ENCODE peak calls at places on chromosomes 4 and X, in five cellular contexts. Q is K562; T is CD8-positive, alpha-beta T cell; P is tibial artery; B is uterus. M is an unnamed sample.

GRCh38 chr4:122476126-122476525 is 19.6 kb upstream of the IL2 start:
- DNase-seq in B (no peak), T (no peak), P (no peak), Q (no peak), M (no peak)

GRCh38 chr4:8182858-8183725 is 16.0 kb upstream of the SH3TC1 start:
- DNase-seq in B (peak; percentile 72), Q (peak; percentile 77), P (no peak), T (no peak), M (peak; percentile 83)

GRCh38 chrX:68714856-68715255 is 67.4 kb downstream of the STARD8 start:
- DNase-seq in Q (no peak), T (no peak), P (no peak), B (no peak), M (no peak)

GRCh38 chr4:1469043-1469442 is 62.8 kb upstream of the NKX1-1 start:
- DNase-seq in Q (no peak), T (no peak), B (peak; percentile 4), P (no peak), M (no peak)

GRCh38 chrX:74231625-74232024 is 72.4 kb upstream of the ZCCHC13 start:
- DNase-seq in B (no peak), P (no peak), T (no peak), Q (no peak), M (no peak)

GRCh38 chrX:42123369-42123768 is 200.0 kb upstream of the CASK start:
- DNase-seq in T (no peak), P (no peak), B (no peak), Q (no peak), M (no peak)

GRCh38 chr4:113849771-113850170 is 88.2 kb upstream of the CAMK2D start:
- DNase-seq in T (no peak), P (no peak), B (peak; percentile 15), Q (no peak), M (peak; percentile 31)

GRCh38 chr4:86033171-86033570 is 326.7 kb downstream of the MAPK10 start:
- DNase-seq in Q (no peak), T (no peak), P (peak; percentile 78), B (peak; percentile 59), M (peak; percentile 39)

GRCh38 chrX:45524296-45524695 is 323.6 kb upstream of the DIPK2B start:
- DNase-seq in B (no peak), T (no peak), P (no peak), Q (no peak), M (no peak)

GRCh38 chr4:2290974-2291704 is 29.2 kb upstream of the MXD4 start:
- DNase-seq in B (peak; percentile 15), P (peak; percentile 50), Q (no peak), T (peak; percentile 85), M (no peak)

GRCh38 chr4:111775908-111776307 is 369.3 kb upstream of the FAM241A start:
- DNase-seq in T (no peak), B (no peak), P (no peak), Q (no peak), M (no peak)

GRCh38 chr4:103329642-103330041 is 131.5 kb upstream of the CENPE start:
- DNase-seq in T (no peak), B (no peak), Q (no peak), P (no peak), M (no peak)

GRCh38 chr4:70515342-70516245 is 2.8 kb upstream of the AMTN start:
- DNase-seq in T (no peak), Q (no peak), P (no peak), B (no peak), M (no peak)

GRCh38 chr4:41222259-41222658 is 7.9 kb upstream of the APBB2 start:
- DNase-seq in B (no peak), P (no peak), T (no peak), Q (no peak), M (no peak)

GRCh38 chrX:39900788-39901170 is 197.0 kb downstream of the BCOR start:
- DNase-seq in B (no peak), P (no peak), Q (no peak), T (no peak), M (no peak)

GRCh38 chr4:85842540-85842939 is 367.6 kb downstream of the ARHGAP24 start:
- DNase-seq in B (no peak), Q (no peak), P (peak; percentile 67), T (no peak), M (no peak)

GRCh38 chrX:48974033-48974432 is 2.4 kb upstream of the KCND1 start:
- DNase-seq in B (no peak), T (no peak), Q (no peak), P (no peak), M (no peak)

GRCh38 chrX:46979340-46979739 is 67.1 kb downstream of the JADE3 start:
- DNase-seq in Q (no peak), P (no peak), T (no peak), B (no peak), M (no peak)

GRCh38 chr4:98658287-98659105 is at the start of gene TSPAN5:
- DNase-seq in B (peak; percentile 77), T (peak; percentile 82), P (peak; percentile 85), Q (peak; percentile 76), M (peak; percentile 71)

GRCh38 chr4:87521757-87522374 is 7.3 kb downstream of the SPARCL1 start:
- DNase-seq in T (no peak), B (no peak), Q (no peak), P (no peak), M (no peak)

GRCh38 chrX:24860140-24860539 is 155.6 kb downstream of the ARX start:
- DNase-seq in T (no peak), Q (no peak), P (no peak), B (no peak), M (no peak)

GRCh38 chrX:20143539-20143938 is 1.9 kb upstream of the EIF1AX start:
- DNase-seq in B (no peak), T (no peak), Q (no peak), P (no peak), M (no peak)

GRCh38 chr4:43765514-43765913 is 683.1 kb downstream of the KCTD8 start:
- DNase-seq in Q (no peak), T (no peak), B (no peak), P (no peak), M (no peak)

GRCh38 chrX:19410259-19410658 is 66.5 kb downstream of the PDHA1 start:
- DNase-seq in B (no peak), P (no peak), Q (no peak), T (no peak), M (no peak)

GRCh38 chr4:101419324-101420135 is 72.2 kb upstream of the PPP3CA start:
- DNase-seq in Q (no peak), T (no peak), B (no peak), P (no peak), M (no peak)

GRCh38 chr4:101418055-101418454 is 70.7 kb upstream of the PPP3CA start:
- DNase-seq in T (peak; percentile 41), P (no peak), Q (no peak), B (no peak), M (no peak)

GRCh38 chr4:101417046-101417445 is 69.7 kb upstream of the PPP3CA start:
- DNase-seq in T (no peak), B (no peak), P (no peak), Q (no peak), M (no peak)

GRCh38 chr4:101420661-101421060 is 73.3 kb upstream of the PPP3CA start:
- DNase-seq in P (no peak), T (no peak), B (no peak), Q (no peak), M (no peak)

GRCh38 chr4:101418466-101418865 is 71.1 kb upstream of the PPP3CA start:
- DNase-seq in B (no peak), P (no peak), Q (no peak), T (no peak), M (no peak)
- H3K27ac ChIP-seq in B (no peak overlapping the region), P (no peak overlapping the region), Q (no peak overlapping the region), T (no peak overlapping the region), M (no peak overlapping the region)

GRCh38 chr4:89055157-89056080 is 1.6 kb downstream of the FAM13A start:
- DNase-seq in T (no peak), Q (no peak), B (no peak), P (no peak), M (no peak)

GRCh38 chr4:89056953-89057398 is at the start of gene FAM13A:
- DNase-seq in B (peak; percentile 80), T (no peak), P (peak; percentile 91), Q (peak; percentile 77), M (peak; percentile 80)

GRCh38 chr4:89056292-89056952 is 563 bp downstream of the FAM13A start:
- DNase-seq in Q (peak; percentile 28), B (no peak), P (no peak), T (no peak), M (no peak)

GRCh38 chr4:89049853-89050252 is 7.1 kb downstream of the FAM13A start:
- DNase-seq in P (no peak), Q (no peak), T (no peak), B (no peak), M (no peak)

DNA sequence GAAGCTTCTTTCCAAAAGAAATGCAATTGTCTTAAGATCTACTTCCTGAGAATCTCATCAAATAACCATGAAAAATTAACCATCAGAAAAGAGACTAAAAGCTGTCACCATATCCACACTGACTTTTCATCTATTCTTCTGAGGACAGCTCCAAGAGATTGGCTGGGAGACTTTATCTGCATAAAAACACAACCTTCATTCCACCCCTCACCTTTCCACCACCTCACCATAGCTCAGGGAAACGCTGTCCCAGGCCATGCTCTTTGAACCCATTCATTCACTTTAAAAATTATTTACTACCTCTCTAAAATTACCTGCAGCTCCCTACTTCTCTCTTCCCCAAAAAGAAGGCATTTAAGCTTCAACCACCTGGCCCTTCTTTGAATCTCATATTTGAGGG is 2.4 kb downstream of the FAM13A start:
- DNase-seq in P (no peak), T (no peak), B (no peak), Q (no peak), M (no peak)
- H3K4me3 ChIP-seq in P (peak overlapping the region; percentile 54), T (no peak overlapping the region), B (peak overlapping the region; percentile 43), Q (peak overlapping the region; percentile 59), M (no peak overlapping the region)

GRCh38 chr4:22442956-22443355 is 72.9 kb downstream of the ADGRA3 start:
- DNase-seq in B (no peak), P (no peak), T (no peak), Q (no peak), M (no peak)
- H3K36me3 ChIP-seq in B (no peaks in the 10 kb centered on the region), P (peaks cover 28% of the 10 kb centered on the region), T (no peaks in the 10 kb centered on the region), Q (no peaks in the 10 kb centered on the region), M (no peaks in the 10 kb centered on the region)

GRCh38 chr4:6354626-6355025 is 85.0 kb downstream of the WFS1 start:
- DNase-seq in Q (no peak), B (no peak), T (no peak), P (no peak), M (no peak)

GRCh38 chr4:6354119-6354518 is 84.5 kb downstream of the WFS1 start:
- DNase-seq in T (no peak), B (no peak), P (no peak), Q (no peak), M (no peak)

GRCh38 chr4:6357476-6357875 is 87.8 kb downstream of the WFS1 start:
- DNase-seq in T (no peak), P (no peak), B (no peak), Q (no peak), M (no peak)

GRCh38 chr4:6355052-6355451 is 85.4 kb downstream of the WFS1 start:
- DNase-seq in Q (peak; percentile 42), T (no peak), B (no peak), P (no peak), M (no peak)

DNA sequence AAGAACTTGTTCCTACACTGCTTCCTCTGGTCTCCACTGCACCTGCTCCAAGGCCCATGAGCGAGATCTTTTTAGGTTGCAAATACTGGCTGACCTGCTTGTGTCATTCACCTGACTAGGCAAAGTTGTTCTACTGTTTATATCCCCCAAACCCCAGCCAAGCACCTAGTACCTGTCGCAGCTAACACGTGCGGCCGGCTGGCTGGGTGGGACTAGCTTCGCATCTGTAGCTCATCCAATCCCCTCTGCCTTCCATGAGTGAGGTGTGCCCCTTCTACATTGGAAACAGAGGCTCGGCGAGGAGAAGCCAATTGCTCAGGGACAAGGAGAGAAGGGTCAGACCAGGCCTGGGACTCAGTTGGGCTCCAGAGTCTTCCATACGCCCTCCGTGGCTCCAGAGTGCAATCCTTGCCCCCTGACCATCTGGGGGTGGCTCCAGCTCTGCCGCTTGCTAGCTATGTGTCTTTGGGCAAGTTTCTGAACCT is 86.5 kb downstream of the WFS1 start:
- DNase-seq in T (no peak), Q (no peak), P (no peak), B (no peak), M (no peak)
- H3K27ac ChIP-seq in T (no peak overlapping the region), Q (no peak overlapping the region), P (no peak overlapping the region), B (no peak overlapping the region), M (no peak overlapping the region)

M was measured in lung.